ENCODE peak calls at places on chromosome 22, in five cellular contexts. X is sigmoid colon, R is fibroblast of villous mesenchyme, H is coronary artery, M is left ventricle myocardium inferior. S is an unnamed sample.

GRCh38 chr22:41636467-41636866 is 15.4 kb downstream of the XRCC6 start:
- DNase-seq in H (peak), R (no peak), X (no peak), M (peak), S (no peak)

GRCh38 chr22:31496735-31497146 is 405 bp downstream of the SFI1 start:
- DNase-seq in X (peak), H (peak), R (no peak), M (no peak), S (no peak)

GRCh38 chr22:50525991-50526848 is 822 bp upstream of the SCO2 start:
- DNase-seq in X (peak), H (peak), R (peak), M (peak), S (peak)

GRCh38 chr22:17106785-17107546 is 14.2 kb downstream of the TMEM121B start:
- DNase-seq in X (peak), R (no peak), H (no peak), M (no peak), S (no peak)

GRCh38 chr22:45317551-45318167 is 7.9 kb downstream of the FAM118A start:
- DNase-seq in M (peak), X (peak), H (peak), R (peak), S (no peak)

GRCh38 chr22:23066200-23067022 is 3.9 kb upstream of the GNAZ start:
- DNase-seq in M (no peak), X (peak), H (peak), R (no peak), S (no peak)

GRCh38 chr22:44186121-44186510 is 5.4 kb downstream of the PARVG start:
- DNase-seq in H (no peak), M (no peak), R (no peak), X (peak), S (no peak)

GRCh38 chr22:26669060-26669481 is 11.7 kb downstream of the MIAT start:
- DNase-seq in H (no peak), M (no peak), X (no peak), R (peak), S (no peak)

GRCh38 chr22:30667092-30667485 is 586 bp downstream of the DUSP18 start:
- DNase-seq in H (no peak), R (no peak), X (no peak), M (no peak), S (peak)

GRCh38 chr22:26568207-26568706 is 21.7 kb downstream of the TPST2 start:
- DNase-seq in M (no peak), H (no peak), X (no peak), R (peak), S (no peak)

GRCh38 chr22:20080445-20080775 is 369 bp downstream of the DGCR8 start:
- DNase-seq in M (peak), H (no peak), R (peak), X (peak), S (peak)

GRCh38 chr22:20238567-20239062 is 29.5 kb downstream of the RTN4R start:
- DNase-seq in X (no peak), R (peak), H (no peak), M (no peak), S (peak)

GRCh38 chr22:21641417-21641794 is 696 bp upstream of the SDF2L1 start:
- DNase-seq in X (no peak), R (peak), M (no peak), H (no peak), S (peak)

GRCh38 chr22:47452184-47452583 is 689.7 kb downstream of the TBC1D22A start:
- DNase-seq in M (no peak), X (no peak), H (no peak), R (no peak), S (no peak)

GRCh38 chr22:32796865-32797573 is 4.5 kb upstream of the TIMP3 start:
- DNase-seq in H (peak), X (peak), M (peak), R (peak), S (peak)

GRCh38 chr22:46557736-46558480 is 20.5 kb upstream of the CELSR1 start:
- DNase-seq in M (peak), X (peak), H (no peak), R (no peak), S (no peak)

GRCh38 chr22:48719978-48720661 is 1107.6 kb downstream of the BRD1 start:
- DNase-seq in X (peak), R (no peak), M (peak), H (no peak), S (peak)

GRCh38 chr22:35352214-35353111 is 28.4 kb upstream of the HMOX1 start:
- DNase-seq in X (peak), M (peak), R (no peak), H (peak), S (no peak)

GRCh38 chr22:46730568-46731245 is 7.3 kb downstream of the CERK start:
- DNase-seq in H (no peak), R (peak), M (no peak), X (no peak), S (no peak)

GRCh38 chr22:45911601-45912271 is 65.2 kb downstream of the WNT7B start:
- DNase-seq in H (no peak), M (peak), X (no peak), R (peak), S (peak)

GRCh38 chr22:32487021-32487420 is 12.4 kb downstream of the FBXO7 start:
- DNase-seq in M (no peak), R (no peak), H (no peak), X (no peak), S (no peak)

GRCh38 chr22:19376971-19377370 is 54.6 kb downstream of the HIRA start:
- DNase-seq in M (no peak), X (peak), R (no peak), H (peak), S (no peak)

GRCh38 chr22:41078975-41079374 is 13.4 kb upstream of the EP300 start:
- DNase-seq in R (no peak), X (no peak), H (no peak), M (no peak), S (no peak)

GRCh38 chr22:47997052-47997568 is 1234.7 kb downstream of the TBC1D22A start:
- DNase-seq in X (no peak), H (no peak), R (no peak), M (no peak), S (no peak)

GRCh38 chr22:22857607-22858558 is 29.7 kb upstream of the IGLL5 start:
- DNase-seq in X (no peak), R (no peak), M (no peak), H (no peak), S (no peak)

GRCh38 chr22:47168441-47168840 is 406.0 kb downstream of the TBC1D22A start:
- DNase-seq in H (peak), M (no peak), X (peak), R (no peak), S (no peak)

GRCh38 chr22:42754658-42755057 is 34.0 kb upstream of the A4GALT start:
- DNase-seq in M (no peak), X (no peak), H (no peak), R (no peak), S (peak)

GRCh38 chr22:41780714-41781507 is 19.6 kb upstream of the CCDC134 start:
- DNase-seq in R (peak), H (no peak), X (peak), M (peak), S (peak)

GRCh38 chr22:21837184-21837979 is 30.1 kb downstream of the MAPK1 start:
- DNase-seq in X (no peak), R (peak), H (no peak), M (no peak), S (peak)

GRCh38 chr22:46049726-46050450 is 72.9 kb upstream of the WNT7B start:
- DNase-seq in M (peak), H (peak), X (peak), R (no peak), S (no peak)

GRCh38 chr22:42820075-42820763 is 36.9 kb downstream of the ARFGAP3 start:
- DNase-seq in R (peak), H (no peak), X (no peak), M (no peak), S (peak)

GRCh38 chr22:20810645-20811044 is 36.7 kb downstream of the SERPIND1 start:
- DNase-seq in H (no peak), X (no peak), M (no peak), R (no peak), S (no peak)

GRCh38 chr22:50672471-50673230 is at the start of gene SHANK3:
- DNase-seq in R (no peak), H (peak), X (peak), M (peak), S (peak)

GRCh38 chr22:45064313-45065268 is 54.8 kb upstream of the PHF21B start:
- DNase-seq in R (peak), M (no peak), X (no peak), H (no peak), S (peak)

GRCh38 chr22:44049369-44050231 is 25.5 kb downstream of the PARVB start:
- DNase-seq in H (no peak), R (no peak), X (no peak), M (no peak), S (no peak)

GRCh38 chr22:43893266-43893665 is 1.5 kb upstream of the PNPLA5 start:
- DNase-seq in R (no peak), M (no peak), X (no peak), H (no peak), S (no peak)

GRCh38 chr22:48573766-48574165 is 1253.9 kb downstream of the BRD1 start:
- DNase-seq in R (no peak), X (no peak), H (no peak), M (no peak), S (no peak)

DNA sequence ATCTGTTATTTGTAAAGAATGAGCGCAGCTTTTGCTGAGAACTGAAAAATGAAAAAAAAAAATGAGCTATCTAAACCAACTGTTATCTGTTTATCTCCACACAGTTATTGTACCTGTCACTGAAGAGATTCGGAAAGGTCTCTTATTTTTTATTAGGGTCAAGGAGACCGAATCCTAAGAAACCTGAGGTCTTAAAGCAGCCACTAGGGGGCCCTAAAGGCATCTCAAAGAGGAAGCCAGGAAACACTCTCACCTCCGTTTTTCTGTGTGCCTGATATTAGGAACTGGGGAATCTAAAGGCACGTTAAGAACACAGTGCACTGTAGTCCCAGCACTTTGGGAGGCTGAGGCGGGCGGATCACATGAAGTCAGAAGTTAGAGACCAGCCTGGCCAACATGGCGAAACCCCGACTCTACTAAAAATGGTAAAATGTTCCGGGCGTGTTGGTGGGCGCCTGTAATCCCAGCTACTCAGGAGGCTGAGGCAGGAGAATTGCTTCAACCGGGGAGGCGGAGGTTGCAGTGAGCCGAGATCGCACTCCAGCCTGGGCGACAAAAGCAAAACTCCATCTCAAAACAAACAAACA is 3.5 kb upstream of the LARGE1 start:
- DNase-seq in M (no peak), H (no peak), X (peak), R (peak), S (peak)
- H3K4me3 ChIP-seq in M (peak), H (no peak), X (no peak), R (no peak), S (no peak)

GRCh38 chr22:28802595-28803087 is 2.3 kb upstream of the XBP1 start:
- DNase-seq in X (no peak), H (no peak), M (no peak), R (no peak), S (no peak)
- TF ChIP-seq CTCF in X (peak), H (no peak), M (no peak), R (peak), S (no peak)

DNA sequence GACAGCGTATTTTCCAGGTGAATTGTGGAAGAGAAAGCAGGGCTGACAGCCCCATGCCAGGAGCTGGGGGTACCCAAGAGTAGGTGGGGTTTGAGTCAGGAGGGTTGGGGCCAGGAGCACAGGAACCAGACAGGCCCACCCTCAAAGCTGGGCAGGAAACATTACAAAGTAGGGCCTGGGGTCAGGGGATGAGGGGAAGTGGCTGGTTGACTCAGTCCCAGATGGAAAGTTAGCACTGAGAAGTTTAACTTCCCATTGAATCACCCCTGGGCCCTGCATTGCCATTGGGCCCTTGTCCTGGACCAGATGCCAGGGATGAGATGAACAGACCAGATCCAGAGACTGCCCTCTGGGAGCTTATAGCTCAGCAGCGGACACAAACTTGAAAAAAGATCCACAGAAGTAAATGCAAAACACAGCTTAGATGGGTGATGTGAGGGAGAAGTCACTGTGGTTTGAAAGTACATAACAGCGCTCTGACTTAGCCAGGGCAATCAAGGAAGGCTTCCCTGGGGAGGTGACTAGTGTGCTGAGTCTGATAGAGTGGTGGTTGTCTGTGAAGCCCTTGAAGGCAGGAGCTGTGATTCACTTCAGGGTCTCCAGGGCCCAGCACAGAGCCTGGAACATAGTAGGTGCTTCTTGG is 2.2 kb downstream of the MAFF start:
- DNase-seq in X (peak), R (peak), M (no peak), H (no peak), S (no peak)
- H3K4me3 ChIP-seq in X (no peak), R (peak), M (peak), H (peak), S (no peak)

GRCh38 chr22:36853407-36854099 is 7.3 kb upstream of the NCF4 start:
- DNase-seq in H (no peak), X (no peak), M (peak), R (peak), S (peak)
- TF ChIP-seq CTCF in H (no peak), X (peak), M (peak), R (peak), S (peak)

GRCh38 chr22:39905686-39906085 is 4.8 kb downstream of the GRAP2 start:
- DNase-seq in X (no peak), M (no peak), R (no peak), H (no peak), S (no peak)
- H3K4me3 ChIP-seq in X (no peak), M (no peak), R (no peak), H (no peak), S (no peak)

DNA sequence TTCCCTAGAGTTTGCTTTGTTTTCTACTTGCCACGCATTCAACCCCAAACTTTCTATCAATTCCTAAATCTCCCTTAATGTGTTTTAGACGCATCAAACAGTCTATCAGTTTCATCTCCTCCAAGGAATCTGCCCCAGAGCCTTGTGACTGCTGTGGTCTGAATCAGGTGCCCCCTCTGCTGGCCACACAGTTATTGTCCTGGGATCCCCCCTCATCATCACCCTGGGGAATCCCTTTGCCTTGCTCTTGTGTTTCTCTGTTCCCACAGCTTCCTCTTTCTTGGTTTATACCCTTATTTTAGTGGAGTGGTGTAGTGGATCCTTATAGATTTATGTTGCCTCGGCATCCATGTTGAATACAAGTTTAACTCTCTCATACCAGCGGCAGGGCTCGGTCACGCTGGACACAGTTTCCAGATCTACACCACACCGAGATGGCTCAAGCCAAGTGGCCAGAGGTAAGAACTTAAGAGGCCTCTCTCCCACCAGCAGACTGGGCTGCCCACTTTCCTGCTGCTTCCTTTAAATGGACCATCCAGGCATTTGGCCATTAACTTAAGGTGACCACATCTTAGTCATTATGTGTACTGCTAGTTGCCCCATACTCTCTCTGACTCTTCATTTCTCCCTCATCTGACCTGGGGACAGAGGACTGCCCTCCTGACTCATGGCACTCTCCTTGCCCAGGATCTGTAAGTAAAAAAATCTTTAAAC is 8.2 kb downstream of the UPB1 start:
- DNase-seq in R (peak), H (no peak), M (peak), X (no peak), S (peak)
- TF ChIP-seq CTCF in R (peak), H (peak), M (peak), X (peak), S (peak)

S was measured in cardiac muscle cell.